ENCODE peak calls at places on chromosomes 3 and 15, in four cellular contexts. C is stimulated activated naive CD8-positive, alpha-beta T cell treated with anti-CD3 and anti-CD28 coated beads, Interleukin-15, amount 100 ng/mL, for 72 hours; B is effector memory CD8-positive, alpha-beta T cell; D is T-helper 9 cell. L is an unnamed sample.

GRCh38 chr3:102078864-102079808 is 229.8 kb downstream of the NFKBIZ start:
- DNase-seq in C (no peak), B (no peak), D (no peak), L (no peak)

GRCh38 chr3:129521702-129522101 is 6.7 kb upstream of the RHO start:
- DNase-seq in C (no peak), B (no peak), D (no peak), L (no peak)

GRCh38 chr3:167078070-167078622 is 302.0 kb downstream of the ZBBX start:
- DNase-seq in C (no peak), B (no peak), D (no peak), L (no peak)

GRCh38 chr15:39976291-39977274 is 42.7 kb downstream of the EIF2AK4 start:
- DNase-seq in C (no peak), B (no peak), D (no peak), L (no peak)

GRCh38 chr3:174125267-174125844 is 727.8 kb downstream of the NLGN1 start:
- DNase-seq in C (no peak), B (no peak), D (no peak), L (no peak)

GRCh38 chr15:44719293-44719999 is 8.1 kb downstream of the B2M start:
- DNase-seq in C (peak; percentile 86), B (peak; percentile 58), D (peak; percentile 26), L (peak; percentile 57)

GRCh38 chr15:42152196-42152920 is 4.1 kb downstream of the PLA2G4F start:
- DNase-seq in C (no peak), B (no peak), D (no peak), L (no peak)

GRCh38 chr3:158908187-158908762 is 106.4 kb downstream of the MFSD1 start:
- DNase-seq in C (no peak), B (no peak), D (no peak), L (no peak)

GRCh38 chr3:174232658-174233429 is 626.3 kb upstream of the NAALADL2 start:
- DNase-seq in C (no peak), B (no peak), D (no peak), L (no peak)

GRCh38 chr3:71398157-71398836 is 185.2 kb downstream of the FOXP1 start:
- DNase-seq in C (peak; percentile 46), B (no peak), D (no peak), L (no peak)

GRCh38 chr3:111998661-111999641 is at the start of gene TAGLN3:
- DNase-seq in C (no peak), B (no peak), D (no peak), L (no peak)

GRCh38 chr15:99632521-99632920 is 66.7 kb downstream of the MEF2A start:
- DNase-seq in C (no peak), B (no peak), D (no peak), L (no peak)

GRCh38 chr3:143974181-143974876 is 2.7 kb downstream of the DIPK2A start:
- DNase-seq in C (no peak), B (no peak), D (no peak), L (no peak)

GRCh38 chr3:48756640-48757039 is 39.6 kb upstream of the IP6K2 start:
- DNase-seq in C (no peak), B (no peak), D (no peak), L (no peak)

GRCh38 chr3:139302084-139302800 is 41.6 kb upstream of the MRPS22 start:
- DNase-seq in C (no peak), B (no peak), D (no peak), L (no peak)

GRCh38 chr3:169695051-169695450 is 31.5 kb upstream of the MECOM start:
- DNase-seq in C (no peak), B (no peak), D (no peak), L (no peak)

GRCh38 chr3:15284121-15284889 is 48.1 kb downstream of the SH3BP5 start:
- DNase-seq in C (no peak), B (no peak), D (no peak), L (no peak)

GRCh38 chr3:80688814-80689213 is 921.0 kb upstream of the ROBO1 start:
- DNase-seq in C (no peak), B (no peak), D (no peak), L (no peak)

GRCh38 chr3:173913397-173913796 is 515.9 kb downstream of the NLGN1 start:
- DNase-seq in C (no peak), B (no peak), D (no peak), L (no peak)

GRCh38 chr3:32545305-32545704 is 25.4 kb downstream of the DYNC1LI1 start:
- DNase-seq in C (no peak), B (no peak), D (no peak), L (no peak)

GRCh38 chr3:70333080-70333479 is 20.6 kb upstream of the MDFIC2 start:
- DNase-seq in C (no peak), B (no peak), D (no peak), L (no peak)

GRCh38 chr15:92170897-92171296 is 222.8 kb upstream of the ST8SIA2 start:
- DNase-seq in C (no peak), B (no peak), D (no peak), L (no peak)

GRCh38 chr3:189530822-189531221 is 100.4 kb upstream of the TP63 start:
- DNase-seq in C (peak; percentile 30), B (no peak), D (no peak), L (no peak)

GRCh38 chr15:37206690-37207089 is 106.3 kb upstream of the MEIS2 start:
- DNase-seq in C (no peak), B (no peak), D (no peak), L (no peak)

GRCh38 chr3:132660056-132660744 is at the start of gene UBA5:
- DNase-seq in C (peak; percentile 77), B (peak; percentile 69), D (peak; percentile 57), L (peak; percentile 65)

GRCh38 chr3:187181454-187182170 is 15.7 kb upstream of the RTP1 start:
- DNase-seq in C (no peak), B (no peak), D (no peak), L (no peak)

L was measured in activated T-helper 1 cell treated with anti-CD3 and anti-CD28 coated beads, Interleukin-12 subunit alpha, Interleukin-12 subunit beta, Interleukin-2, Interleukin-4 antibody, amounts not matched to agents 30 ng/mL and 10 ng/mL and 1 ng/mL, durations not matched to agents 14 hours and 24 hours and 36 hours.